ENCODE peak calls at places on chromosomes 12 and 14, in four cellular contexts. P is activated T-cell treated with anti-CD3 and anti-CD28 coated beads for 4 hours; M is activated CD8-positive, alpha-beta memory T cell treated with anti-CD3 and anti-CD28 coated beads for 1 hour; X is Calu3. Q is an unnamed sample.
A peak's percentile ranks its signal among the peaks of the same experiment; 100 is the strongest.

GRCh38 chr14:101966742-101967141 is 2.4 kb downstream of the DYNC1H1 start:
- DNase-seq in P (no peak), M (no peak), X (no peak), Q (no peak)

GRCh38 chr14:63286071-63286470 is 32.7 kb downstream of the GPHB5 start:
- DNase-seq in P (no peak), M (no peak), X (no peak), Q (no peak)

GRCh38 chr12:93453633-93454032 is 11.9 kb upstream of the UBE2N start:
- DNase-seq in P (no peak), M (no peak), X (no peak), Q (no peak)

GRCh38 chr14:79278286-79278797 is 933.0 kb downstream of the DIO2 start:
- DNase-seq in P (no peak), M (no peak), X (no peak), Q (no peak)

GRCh38 chr12:106300761-106301160 is 1.8 kb upstream of the TCP11L2 start:
- DNase-seq in P (no peak), M (no peak), X (no peak), Q (no peak)

GRCh38 chr14:100623557-100623956 is 36.3 kb upstream of the BEGAIN start:
- DNase-seq in P (no peak), M (no peak), X (no peak), Q (no peak)

GRCh38 chr12:20415013-20415412 is 46.7 kb downstream of the PDE3A start:
- DNase-seq in P (no peak), M (no peak), X (no peak), Q (no peak)

GRCh38 chr14:103014466-103015319 is 42.7 kb downstream of the CDC42BPB start:
- DNase-seq in P (no peak), M (no peak), X (no peak), Q (peak; percentile 26)

GRCh38 chr12:120725151-120725658 is 421 bp upstream of the ACADS start:
- DNase-seq in P (no peak), M (no peak), X (no peak), Q (no peak)

GRCh38 chr12:122651520-122652224 is 51.5 kb downstream of the HCAR2 start:
- DNase-seq in P (no peak), M (no peak), X (no peak), Q (no peak)

GRCh38 chr12:9636807-9637206 is 29.1 kb upstream of the KLRB1 start:
- DNase-seq in P (no peak), M (no peak), X (no peak), Q (no peak)

GRCh38 chr12:130743176-130743575 is 27.1 kb upstream of the RIMBP2 start:
- DNase-seq in P (no peak), M (no peak), X (no peak), Q (no peak)

GRCh38 chr14:58637040-58637390 is 747 bp upstream of the DACT1 start:
- DNase-seq in P (peak; percentile 19), M (no peak), X (no peak), Q (no peak)

GRCh38 chr12:50110127-50110761 is 1.8 kb upstream of the COX14 start:
- DNase-seq in P (no peak), M (no peak), X (no peak), Q (no peak)

GRCh38 chr12:86660000-86660399 is 403.8 kb upstream of the MGAT4C start:
- DNase-seq in P (no peak), M (no peak), X (no peak), Q (no peak)

GRCh38 chr14:65303902-65304222 is 108.7 kb upstream of the FUT8 start:
- DNase-seq in P (no peak), M (no peak), X (no peak), Q (no peak)

GRCh38 chr12:47273191-47273626 is 193.4 kb upstream of the AMIGO2 start:
- DNase-seq in P (no peak), M (no peak), X (no peak), Q (no peak)

GRCh38 chr12:50057896-50058670 is 687 bp downstream of the ASIC1 start:
- DNase-seq in P (no peak), M (no peak), X (no peak), Q (no peak)

GRCh38 chr12:54370218-54370730 is 6.0 kb upstream of the GPR84 start:
- DNase-seq in P (no peak), M (no peak), X (peak; percentile 94), Q (no peak)

GRCh38 chr14:38297681-38298080 is 41.8 kb upstream of the CLEC14A start:
- DNase-seq in P (no peak), M (no peak), X (no peak), Q (no peak)

GRCh38 chr14:74820288-74820687 is 55.7 kb downstream of the PROX2 start:
- DNase-seq in P (no peak), M (no peak), X (no peak), Q (no peak)

GRCh38 chr12:109840349-109841073 is 7.3 kb upstream of the TRPV4 start:
- DNase-seq in P (no peak), M (no peak), X (peak; percentile 88), Q (no peak)

GRCh38 chr12:124737040-124737419 is 126.6 kb downstream of the SCARB1 start:
- DNase-seq in P (no peak), M (no peak), X (peak; percentile 52), Q (no peak)

GRCh38 chr12:74598819-74599218 is 61.2 kb downstream of the ATXN7L3B start:
- DNase-seq in P (no peak), M (no peak), X (no peak), Q (no peak)

GRCh38 chr12:23987032-23987431 is 37.6 kb upstream of the SOX5 start:
- DNase-seq in P (no peak), M (no peak), X (no peak), Q (no peak)

GRCh38 chr12:97602315-97602714 is 139.7 kb downstream of the RMST start:
- DNase-seq in P (no peak), M (no peak), X (no peak), Q (no peak)

Q was measured in neuronal stem cell.